ENCODE peak calls at places on chromosomes 12 and 14, in seven cellular contexts. O is aorta; T is stimulated activated CD4-positive, alpha-beta T cell treated with anti-CD3 and anti-CD28 coated beads, TNF-alpha, amount 100 ng/mL, for 4 hours; S is right lobe of liver; U is effector memory CD4-positive, alpha-beta T cell; G is RPMI7951; E is T-helper 22 cell. R is an unnamed sample.

GRCh38 chr14:76682367-76682766 is 78.9 kb upstream of the VASH1 start:
- DNase-seq in O (no peak), T (no peak), S (no peak), U (no peak), G (no peak), E (no peak), R (no peak)

GRCh38 chr14:30553311-30553989 is 5.5 kb upstream of the G2E3 start:
- DNase-seq in O (no peak), T (no peak), S (no peak), U (no peak), G (peak; percentile 45), E (no peak), R (no peak)

GRCh38 chr12:10392394-10392930 is 2.6 kb upstream of the KLRK1 start:
- DNase-seq in O (peak; percentile 67), T (no peak), S (no peak), U (no peak), G (peak; percentile 94), E (no peak), R (no peak)

GRCh38 chr12:2960432-2960956 is 1.3 kb downstream of the TEAD4 start:
- DNase-seq in O (no peak), T (no peak), S (no peak), U (no peak), G (peak; percentile 62), E (no peak), R (no peak)

GRCh38 chr14:104597576-104597975 is 7.0 kb downstream of the TMEM179 start:
- DNase-seq in O (no peak), T (no peak), S (no peak), U (no peak), G (no peak), E (no peak), R (no peak)

GRCh38 chr14:64736271-64737131 is 32.3 kb downstream of the PLEKHG3 start:
- DNase-seq in O (no peak), T (no peak), S (peak; percentile 73), U (no peak), G (no peak), E (no peak), R (no peak)

GRCh38 chr12:92294676-92295440 is 149.2 kb upstream of the BTG1 start:
- DNase-seq in O (no peak), T (no peak), S (no peak), U (no peak), G (no peak), E (no peak), R (no peak)

GRCh38 chr14:76836029-76836630 is 9.9 kb downstream of the LRRC74A start:
- DNase-seq in O (peak; percentile 71), T (no peak), S (peak; percentile 49), U (no peak), G (peak; percentile 33), E (no peak), R (no peak)

GRCh38 chr12:11628353-11628752 is 21.1 kb upstream of the ETV6 start:
- DNase-seq in O (no peak), T (no peak), S (no peak), U (no peak), G (no peak), E (no peak), R (no peak)

GRCh38 chr12:110180591-110181005 is 56.4 kb downstream of the IFT81 start:
- DNase-seq in O (no peak), T (no peak), S (no peak), U (no peak), G (peak; percentile 17), E (no peak), R (no peak)

GRCh38 chr14:77195766-77196165 is 14.2 kb downstream of the TMEM63C start:
- DNase-seq in O (no peak), T (no peak), S (no peak), U (no peak), G (no peak), E (no peak), R (no peak)

GRCh38 chr12:12645485-12645884 is 33.8 kb downstream of the CREBL2 start:
- DNase-seq in O (no peak), T (peak; percentile 3), S (no peak), U (peak; percentile 4), G (peak; percentile 39), E (peak; percentile 11), R (no peak)

GRCh38 chr12:121578230-121579189 is 2.3 kb downstream of the KDM2B start:
- DNase-seq in O (peak; percentile 64), T (no peak), S (no peak), U (no peak), G (no peak), E (no peak), R (no peak)

GRCh38 chr12:28506271-28506670 is 316.0 kb downstream of the CCDC91 start:
- DNase-seq in O (no peak), T (no peak), S (no peak), U (no peak), G (no peak), E (no peak), R (no peak)

GRCh38 chr12:90280564-90281058 is 572.0 kb upstream of the ATP2B1 start:
- DNase-seq in O (no peak), T (no peak), S (no peak), U (no peak), G (peak; percentile 86), E (no peak), R (no peak)

GRCh38 chr12:34108967-34109366 is 86.7 kb downstream of the ALG10 start:
- DNase-seq in O (no peak), T (no peak), S (peak; percentile 38), U (no peak), G (no peak), E (no peak), R (no peak)

GRCh38 chr14:31261859-31262739 is 54.5 kb upstream of the HECTD1 start:
- DNase-seq in O (no peak), T (no peak), S (peak; percentile 86), U (no peak), G (no peak), E (no peak), R (no peak)

GRCh38 chr12:106066051-106066705 is 72.6 kb downstream of the NUAK1 start:
- DNase-seq in O (no peak), T (no peak), S (no peak), U (no peak), G (peak; percentile 40), E (no peak), R (no peak)

R was measured in glomerular endothelial cell.